ENCODE peak calls at places on chromosome 1, in six cellular contexts. S, F, D, K, L and C are unnamed samples.
A peak's percentile ranks its signal among the peaks of the same experiment; 100 is the strongest.

GRCh38 chr1:228514421-228514820 is 27.2 kb downstream of the RNF187 start:
- DNase-seq in S (no peak), F (no peak), D (no peak), K (peak; percentile 6), L (no peak), C (no peak)

GRCh38 chr1:18716785-18717678 is 86.4 kb downstream of the PAX7 start:
- DNase-seq in S (no peak), F (no peak), D (no peak), K (no peak), L (no peak), C (no peak)

GRCh38 chr1:172443666-172444453 is at the start of gene PIGC:
- DNase-seq in S (peak; percentile 91), F (peak; percentile 87), D (peak; percentile 58), K (peak; percentile 89), L (peak; percentile 89), C (peak; percentile 93)

GRCh38 chr1:200905411-200906052 is 10.8 kb downstream of the INAVA start:
- DNase-seq in S (peak; percentile 35), F (no peak), D (no peak), K (no peak), L (no peak), C (no peak)

GRCh38 chr1:5637171-5637570 is 355.1 kb downstream of the NPHP4 start:
- DNase-seq in S (no peak), F (no peak), D (no peak), K (no peak), L (no peak), C (peak; percentile 39)

GRCh38 chr1:150213170-150214098 is 22.5 kb downstream of the ANP32E start:
- DNase-seq in S (peak; percentile 95), F (peak; percentile 97), D (peak; percentile 83), K (peak; percentile 95), L (peak; percentile 80), C (peak; percentile 95)

GRCh38 chr1:153428790-153429189 is 12.5 kb downstream of the S100A7A start:
- DNase-seq in S (no peak), F (no peak), D (no peak), K (no peak), L (no peak), C (no peak)

GRCh38 chr1:66357478-66358197 is 176.3 kb upstream of the SGIP1 start:
- DNase-seq in S (no peak), F (no peak), D (no peak), K (no peak), L (no peak), C (no peak)

GRCh38 chr1:201095581-201096531 is 16.4 kb downstream of the CACNA1S start:
- DNase-seq in S (no peak), F (no peak), D (no peak), K (no peak), L (no peak), C (no peak)

GRCh38 chr1:93768380-93768863 is 86.8 kb upstream of the BCAR3 start:
- DNase-seq in S (no peak), F (no peak), D (no peak), K (no peak), L (no peak), C (no peak)

GRCh38 chr1:81915937-81916336 is 115.2 kb downstream of the ADGRL2 start:
- DNase-seq in S (no peak), F (no peak), D (no peak), K (no peak), L (no peak), C (no peak)

GRCh38 chr1:44660176-44660575 is 14.1 kb downstream of the TMEM53 start:
- DNase-seq in S (no peak), F (no peak), D (no peak), K (peak; percentile 74), L (no peak), C (peak; percentile 48)

GRCh38 chr1:108320851-108321250 is 77.0 kb upstream of the NBPF4 start:
- DNase-seq in S (no peak), F (no peak), D (no peak), K (no peak), L (no peak), C (no peak)

GRCh38 chr1:150507912-150508864 is at the start of gene ECM1:
- DNase-seq in S (peak; percentile 86), F (peak; percentile 39), D (no peak), K (peak; percentile 48), L (no peak), C (peak; percentile 55)

GRCh38 chr1:168987330-168987729 is 119.2 kb upstream of the ATP1B1 start:
- DNase-seq in S (no peak), F (no peak), D (no peak), K (no peak), L (no peak), C (no peak)

GRCh38 chr1:31800677-31800967 is 15.2 kb downstream of the SPOCD1 start:
- DNase-seq in S (no peak), F (no peak), D (no peak), K (no peak), L (no peak), C (no peak)

GRCh38 chr1:202351725-202352124 is 3.2 kb downstream of the PPP1R12B start:
- DNase-seq in S (peak; percentile 70), F (no peak), D (no peak), K (no peak), L (no peak), C (no peak)

GRCh38 chr1:172719694-172720138 is 60.8 kb downstream of the FASLG start:
- DNase-seq in S (peak; percentile 76), F (peak; percentile 47), D (no peak), K (no peak), L (no peak), C (no peak)